ENCODE peak calls at places on chromosomes 7 and 10, in six cellular contexts. I, B, J, H, N and Y are unnamed samples.

GRCh38 chr7:121099572-121099971 is 111.1 kb downstream of the CPED1 start:
- DNase-seq in I (no peak), B (no peak), N (no peak), J (no peak), H (no peak), Y (no peak)

GRCh38 chr10:124997246-124997790 is 55.4 kb downstream of the ZRANB1 start:
- DNase-seq in I (no peak), B (no peak), N (no peak), H (no peak), J (no peak), Y (no peak)

GRCh38 chr7:156446990-156447389 is 193.6 kb upstream of the RNF32 start:
- DNase-seq in J (no peak), I (no peak), H (no peak), N (no peak), B (no peak), Y (no peak)

GRCh38 chr7:23594879-23595604 is 2.1 kb upstream of the CCDC126 start:
- DNase-seq in H (peak), B (no peak), N (no peak), I (no peak), J (no peak), Y (no peak)

GRCh38 chr7:77989981-77990566 is 191.5 kb downstream of the PHTF2 start:
- DNase-seq in J (no peak), I (no peak), B (no peak), N (peak), H (peak), Y (no peak)

GRCh38 chr7:115533785-115534184 is 496.8 kb downstream of the TFEC start:
- DNase-seq in H (no peak), N (no peak), I (no peak), B (no peak), J (peak), Y (no peak)

GRCh38 chr7:16268821-16269768 is 152.2 kb downstream of the CRPPA start:
- DNase-seq in N (no peak), I (peak), B (no peak), J (peak), H (peak), Y (no peak)

GRCh38 chr7:23811540-23811939 is 101.5 kb downstream of the STK31 start:
- DNase-seq in I (no peak), H (no peak), B (no peak), N (no peak), J (no peak), Y (no peak)

GRCh38 chr7:83211685-83212084 is 49.0 kb upstream of the PCLO start:
- DNase-seq in J (no peak), N (no peak), I (no peak), B (no peak), H (no peak), Y (no peak)

GRCh38 chr10:126374435-126374834 is 13.8 kb downstream of the ADAM12 start:
- DNase-seq in I (no peak), B (no peak), H (no peak), N (no peak), J (no peak), Y (no peak)

GRCh38 chr10:68721673-68721963 is 579 bp downstream of the CCAR1 start:
- DNase-seq in I (no peak), H (no peak), B (no peak), J (no peak), N (no peak), Y (no peak)

GRCh38 chr10:13922591-13922990 is 335.8 kb downstream of the PRPF18 start:
- DNase-seq in H (no peak), B (no peak), N (no peak), J (no peak), I (no peak), Y (no peak)

GRCh38 chr7:18760046-18760445 is 264.5 kb downstream of the HDAC9 start:
- DNase-seq in B (no peak), J (no peak), H (no peak), N (no peak), I (no peak), Y (no peak)

GRCh38 chr10:31143331-31143935 is 111.8 kb upstream of the ZNF438 start:
- DNase-seq in I (no peak), N (no peak), H (no peak), B (no peak), J (no peak), Y (no peak)

GRCh38 chr7:151051108-151051507 is 2.8 kb downstream of the ASIC3 start:
- DNase-seq in N (peak), H (no peak), J (peak), I (no peak), B (peak), Y (no peak)

GRCh38 chr7:124720195-124720594 is 45.4 kb downstream of the GPR37 start:
- DNase-seq in J (peak), I (no peak), N (no peak), B (no peak), H (peak), Y (no peak)

GRCh38 chr7:52838981-52839411 is 196.4 kb upstream of the POM121L12 start:
- DNase-seq in B (no peak), H (no peak), J (peak), I (no peak), N (no peak), Y (no peak)

GRCh38 chr7:103929808-103930415 is 59.5 kb downstream of the RELN start:
- DNase-seq in J (no peak), H (no peak), I (no peak), N (no peak), B (no peak), Y (no peak)

GRCh38 chr7:158596745-158597144 is 9.1 kb upstream of the PTPRN2 start:
- DNase-seq in J (no peak), N (no peak), I (no peak), H (no peak), B (no peak), Y (no peak)

GRCh38 chr10:4074559-4075407 is 289.8 kb upstream of the KLF6 start:
- DNase-seq in N (no peak), I (no peak), J (peak), H (no peak), B (no peak), Y (no peak)

GRCh38 chr10:80612261-80612660 is 74.6 kb downstream of the SH2D4B start:
- DNase-seq in I (no peak), N (no peak), H (no peak), J (no peak), B (no peak), Y (no peak)

GRCh38 chr7:74289660-74290589 is 718 bp downstream of the CLIP2 start:
- DNase-seq in H (no peak), B (no peak), N (peak), J (peak), I (no peak), Y (no peak)

GRCh38 chr10:52074505-52074904 is 239.6 kb upstream of the DKK1 start:
- DNase-seq in B (no peak), H (no peak), N (no peak), I (no peak), J (no peak), Y (no peak)

GRCh38 chr7:149450821-149451220 is 10.0 kb downstream of the ZNF777 start:
- DNase-seq in H (no peak), B (no peak), I (no peak), J (no peak), N (no peak), Y (no peak)

GRCh38 chr7:44056681-44057080 is 8.7 kb downstream of the PGAM2 start:
- DNase-seq in B (no peak), I (no peak), J (no peak), H (no peak), N (no peak), Y (no peak)

GRCh38 chr10:5873515-5873995 is 16.1 kb downstream of the ANKRD16 start:
- DNase-seq in I (peak), H (peak), J (peak), N (no peak), B (peak), Y (peak)

GRCh38 chr7:2544541-2545188 is 10.7 kb downstream of the BRAT1 start:
- DNase-seq in B (no peak), N (no peak), H (no peak), I (no peak), J (no peak), Y (no peak)

GRCh38 chr10:69237528-69238159 is 17.5 kb downstream of the HKDC1 start:
- DNase-seq in N (peak), H (peak), I (no peak), J (peak), B (peak), Y (no peak)

GRCh38 chr7:130144632-130145171 is 60.5 kb downstream of the TMEM209 start:
- DNase-seq in I (peak), N (no peak), J (peak), H (peak), B (no peak), Y (peak)

GRCh38 chr10:32943854-32944661 is 14.0 kb downstream of the ITGB1 start:
- DNase-seq in I (no peak), N (peak), H (no peak), J (no peak), B (no peak), Y (no peak)

GRCh38 chr7:136336932-136337331 is 359.8 kb upstream of the MTPN start:
- DNase-seq in J (no peak), I (no peak), N (no peak), H (no peak), B (no peak), Y (no peak)

GRCh38 chr7:28708033-28708451 is 250.1 kb downstream of the TRIL start:
- DNase-seq in B (no peak), J (peak), I (no peak), H (peak), N (no peak), Y (peak)

GRCh38 chr10:91163709-91164474 is 56.6 kb upstream of the PCGF5 start:
- DNase-seq in I (peak), N (peak), J (peak), H (peak), B (no peak), Y (peak)

GRCh38 chr10:133293810-133294119 is 14.9 kb downstream of the TUBGCP2 start:
- DNase-seq in H (no peak), B (no peak), N (no peak), J (no peak), I (no peak), Y (no peak)

GRCh38 chr7:108335264-108335918 is 120.8 kb downstream of the NRCAM start:
- DNase-seq in J (peak), N (no peak), I (no peak), H (peak), B (no peak), Y (no peak)

GRCh38 chr7:4123823-4124222 is 558.3 kb upstream of the FOXK1 start:
- DNase-seq in N (no peak), H (no peak), B (no peak), J (no peak), I (no peak), Y (no peak)

DNA sequence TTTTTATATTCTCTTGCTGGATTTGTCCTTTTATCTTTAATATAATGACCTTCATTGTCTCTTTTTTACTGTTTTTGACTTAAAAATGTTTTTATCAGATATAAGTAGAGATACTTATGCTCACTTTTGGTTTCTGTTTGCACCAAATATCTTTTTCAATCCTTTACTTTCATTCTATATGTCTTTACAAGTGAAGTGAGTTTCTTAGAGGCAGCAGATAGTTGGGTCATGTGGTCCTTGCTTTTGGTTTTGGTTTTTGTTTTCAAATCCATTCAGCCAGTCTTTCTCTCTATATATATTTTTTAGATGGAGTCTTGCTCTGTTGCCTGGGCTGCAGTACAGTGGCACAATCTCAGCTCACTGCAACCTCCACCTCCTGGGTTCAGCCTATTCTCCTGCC is 932.4 kb upstream of the LRRTM3 start:
- DNase-seq in I (no peak), J (no peak), N (no peak), H (no peak), B (no peak), Y (no peak)
- H3K4me3 ChIP-seq in I (no peak), J (no peak), N (no peak), H (no peak), B (no peak), Y (no peak)

DNA sequence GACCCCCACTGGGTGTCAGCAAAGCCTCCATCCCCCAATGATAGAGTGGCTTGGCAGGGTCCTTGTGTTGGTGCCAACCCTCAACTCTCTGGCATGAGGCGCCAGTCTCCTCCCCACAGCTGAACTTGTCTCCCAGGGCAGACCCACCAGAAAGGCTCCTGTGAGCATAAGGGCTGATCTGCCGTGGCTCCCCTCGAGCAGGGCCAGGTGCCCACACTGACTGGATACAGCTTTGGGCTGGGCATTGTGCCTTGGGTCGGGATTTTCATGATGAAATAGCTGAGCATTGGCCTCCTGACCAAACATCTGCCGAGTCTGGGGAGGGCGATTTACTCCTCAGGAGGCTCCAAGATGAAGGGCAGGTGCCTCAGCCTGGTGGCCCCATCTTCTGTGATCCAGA is 68.1 kb upstream of the NPTX2 start:
- DNase-seq in I (no peak), J (no peak), H (no peak), B (no peak), N (no peak), Y (no peak)
- H3K4me3 ChIP-seq in I (no peak), J (no peak), H (no peak), B (no peak), N (no peak), Y (no peak)

GRCh38 chr7:27139335-27140107 is 4.0 kb downstream of the HOXA5 start:
- DNase-seq in I (no peak), B (no peak), N (peak), H (no peak), J (no peak), Y (no peak)

GRCh38 chr7:27138987-27139334 is 4.5 kb downstream of the HOXA5 start:
- DNase-seq in I (no peak), J (no peak), H (no peak), B (no peak), N (no peak), Y (no peak)

GRCh38 chr7:27140108-27140842 is 3.2 kb downstream of the HOXA5 start:
- DNase-seq in B (no peak), J (no peak), N (peak), I (no peak), H (no peak), Y (no peak)

GRCh38 chr7:27141138-27141537 is 2.3 kb downstream of the HOXA5 start:
- DNase-seq in B (no peak), N (no peak), J (no peak), H (no peak), I (no peak), Y (no peak)

GRCh38 chr7:27137603-27138410 is 5.7 kb downstream of the HOXA5 start:
- DNase-seq in B (no peak), I (no peak), J (no peak), N (no peak), H (no peak), Y (no peak)
- H3K4me3 ChIP-seq in B (no peak), I (no peak), J (no peak), N (peak), H (no peak), Y (no peak)

GRCh38 chr7:41886257-41886905 is 183.5 kb upstream of the INHBA start:
- DNase-seq in J (peak), I (peak), H (no peak), N (no peak), B (no peak), Y (peak)
- H3K4me3 ChIP-seq in J (peak), I (no peak), H (no peak), N (no peak), B (no peak), Y (no peak)

DNA sequence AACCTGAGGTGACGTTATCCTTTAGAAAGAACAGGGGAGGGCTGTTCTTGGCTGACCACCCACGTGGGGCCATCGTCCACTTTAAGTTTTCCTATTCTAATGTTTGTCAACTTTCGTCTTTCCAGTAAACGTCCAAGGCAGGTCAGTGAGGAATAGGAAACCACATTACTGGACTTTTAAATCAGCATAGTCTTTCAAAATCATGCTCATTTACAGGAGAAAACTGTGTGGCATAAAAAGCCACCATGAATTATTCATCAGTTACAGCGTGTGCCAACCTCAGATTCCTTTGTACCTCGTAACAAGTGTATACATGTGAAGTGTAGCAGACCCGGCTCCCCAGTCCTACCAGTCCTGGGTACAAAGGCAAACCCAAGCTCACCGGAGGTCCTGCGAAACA is 25.1 kb upstream of the ABLIM1 start:
- DNase-seq in I (no peak), N (no peak), J (no peak), H (no peak), B (no peak), Y (no peak)
- H3K4me3 ChIP-seq in I (no peak), N (no peak), J (no peak), H (no peak), B (no peak), Y (no peak)

GRCh38 chr7:41328544-41328943 is 374.3 kb downstream of the INHBA start:
- DNase-seq in B (no peak), H (no peak), J (peak), N (no peak), I (no peak), Y (no peak)
- H3K4me3 ChIP-seq in B (no peak), H (no peak), J (no peak), N (no peak), I (no peak), Y (no peak)

GRCh38 chr7:143363011-143363937 is 761 bp upstream of the FAM131B start:
- DNase-seq in N (no peak), B (no peak), H (no peak), I (no peak), J (no peak), Y (no peak)
- H3K4me3 ChIP-seq in N (peak), B (peak), H (peak), I (peak), J (peak), Y (peak)

GRCh38 chr7:6153646-6154541 is 118.5 kb downstream of the CYTH3 start:
- DNase-seq in I (no peak), H (no peak), B (no peak), N (no peak), J (no peak), Y (no peak)
- H3K4me3 ChIP-seq in I (no peak), H (no peak), B (no peak), N (no peak), J (no peak), Y (no peak)

DNA sequence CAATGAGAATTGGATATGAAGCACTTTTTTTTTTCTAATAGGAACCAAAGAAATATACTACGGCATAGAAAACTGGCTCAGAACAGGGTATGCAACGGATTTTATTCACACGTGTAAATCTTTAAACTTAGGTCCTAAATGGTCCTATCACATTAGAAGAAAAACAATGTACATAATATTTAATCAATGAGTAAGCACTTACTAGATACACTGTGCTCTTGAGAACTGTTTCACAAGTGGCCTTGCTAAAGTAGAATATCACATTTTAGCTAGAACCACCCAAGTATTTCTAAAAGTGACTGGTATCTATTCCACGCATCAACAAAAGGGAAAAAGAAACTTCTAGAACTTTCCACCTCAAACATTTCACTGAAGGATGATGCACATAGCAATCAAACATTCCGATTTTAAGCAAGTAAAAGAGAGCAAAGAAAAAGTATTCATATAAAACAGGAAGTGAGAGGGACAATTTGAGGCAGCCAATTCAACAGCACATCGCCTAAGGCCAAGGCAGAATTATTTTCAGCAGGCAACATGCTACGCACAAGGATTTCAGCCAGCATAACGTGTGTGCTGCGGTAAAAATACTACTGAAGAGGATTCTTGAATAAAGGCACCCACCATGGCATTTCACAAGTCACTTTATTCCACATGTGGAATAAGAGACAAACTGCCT is 55.8 kb downstream of the PARD3 start:
- DNase-seq in B (no peak), I (no peak), J (no peak), H (no peak), N (no peak), Y (no peak)
- H3K4me3 ChIP-seq in B (no peak), I (no peak), J (no peak), H (no peak), N (no peak), Y (no peak)

GRCh38 chr10:129961274-129961839 is 2.7 kb downstream of the EBF3 start:
- DNase-seq in I (no peak), N (no peak), B (peak), H (no peak), J (peak), Y (no peak)
- H3K4me3 ChIP-seq in I (no peak), N (no peak), B (no peak), H (no peak), J (peak), Y (no peak)